ENCODE peak calls at places on chromosomes 5 and 9, in five cellular contexts. I is mucosa of descending colon, H is tibial artery, U is HCT116, Z is heart left ventricle. W is an unnamed sample. For H3K36me3, the result is how much of the 10 kb centered on the place peaks cover.

GRCh38 chr9:120256146-120256545 is 323.8 kb downstream of the CDK5RAP2 start:
- DNase-seq in I (no peak), H (no peak), U (no peak), Z (no peak), W (no peak)

GRCh38 chr5:158758666-158759065 is 341.1 kb downstream of the EBF1 start:
- DNase-seq in I (no peak), H (no peak), U (no peak), Z (no peak), W (no peak)

GRCh38 chr5:150188146-150188842 is 1.6 kb upstream of the SLC6A7 start:
- DNase-seq in I (peak), H (no peak), U (no peak), Z (no peak), W (no peak)

GRCh38 chr9:91180240-91180929 is 181.3 kb downstream of the AUH start:
- DNase-seq in I (no peak), H (no peak), U (no peak), Z (no peak), W (no peak)

GRCh38 chr5:91206103-91206502 is 177.0 kb downstream of the ARRDC3 start:
- DNase-seq in I (no peak), H (no peak), U (no peak), Z (no peak), W (no peak)

GRCh38 chr9:13361076-13361475 is 81.6 kb upstream of the MPDZ start:
- DNase-seq in I (no peak), H (no peak), U (no peak), Z (no peak), W (no peak)

GRCh38 chr9:73038613-73039012 is 85.8 kb upstream of the ALDH1A1 start:
- DNase-seq in I (no peak), H (peak), U (no peak), Z (peak), W (peak)

GRCh38 chr9:105958587-105958986 is 264.2 kb downstream of the TMEM38B start:
- DNase-seq in I (no peak), H (no peak), U (no peak), Z (no peak), W (no peak)

GRCh38 chr9:31347082-31347617 is 1037.3 kb upstream of the ACO1 start:
- DNase-seq in I (peak), H (no peak), U (no peak), Z (no peak), W (no peak)

GRCh38 chr9:127035948-127036347 is 86.5 kb downstream of the ANGPTL2 start:
- DNase-seq in I (no peak), H (peak), U (no peak), Z (peak), W (peak)

GRCh38 chr9:84575705-84576104 is 93.8 kb upstream of the NTRK2 start:
- DNase-seq in I (no peak), H (no peak), U (no peak), Z (no peak), W (no peak)

GRCh38 chr5:88787856-88788255 is 95.1 kb downstream of the MEF2C start:
- DNase-seq in I (no peak), H (no peak), U (no peak), Z (no peak), W (no peak)

GRCh38 chr9:36640982-36641381 is 68.3 kb downstream of the MELK start:
- DNase-seq in I (no peak), H (no peak), U (no peak), Z (no peak), W (no peak)

GRCh38 chr9:89508951-89509607 is 11.2 kb upstream of the SEMA4D start:
- DNase-seq in I (no peak), H (no peak), U (no peak), Z (no peak), W (no peak)

GRCh38 chr9:16867571-16868311 is 2.7 kb downstream of the BNC2 start:
- DNase-seq in I (no peak), H (peak), U (no peak), Z (no peak), W (peak)

GRCh38 chr5:171226096-171226495 is 83.0 kb upstream of the TLX3 start:
- DNase-seq in I (no peak), H (no peak), U (no peak), Z (no peak), W (no peak)
- TF ChIP-seq CTCF in I (no peak), H (no peak), U (peak), Z (no peak), W (peak)

GRCh38 chr9:121857941-121858340 is 206.5 kb downstream of the DAB2IP start:
- DNase-seq in I (no peak), H (no peak), U (no peak), Z (no peak), W (no peak)
- H3K36me3 ChIP-seq in I (under half), H (under half), U (under half), Z (under half), W (under half)

GRCh38 chr5:1167361-1167727 is 34.1 kb upstream of the SLC6A19 start:
- DNase-seq in I (no peak), H (no peak), U (no peak), Z (no peak), W (no peak)
- TF ChIP-seq CTCF in I (no peak), H (no peak), U (no peak), Z (no peak), W (no peak)

GRCh38 chr9:136517950-136518349 is 27.9 kb downstream of the NOTCH1 start:
- DNase-seq in I (no peak), H (no peak), U (no peak), Z (no peak), W (no peak)

GRCh38 chr9:136514022-136514714 is 31.3 kb upstream of the SEC16A start:
- DNase-seq in I (no peak), H (no peak), U (no peak), Z (no peak), W (no peak)

GRCh38 chr9:136517012-136517743 is 28.7 kb downstream of the NOTCH1 start:
- DNase-seq in I (no peak), H (no peak), U (no peak), Z (no peak), W (no peak)

GRCh38 chr9:136515276-136515675 is 30.6 kb downstream of the NOTCH1 start:
- DNase-seq in I (no peak), H (no peak), U (no peak), Z (no peak), W (no peak)

DNA sequence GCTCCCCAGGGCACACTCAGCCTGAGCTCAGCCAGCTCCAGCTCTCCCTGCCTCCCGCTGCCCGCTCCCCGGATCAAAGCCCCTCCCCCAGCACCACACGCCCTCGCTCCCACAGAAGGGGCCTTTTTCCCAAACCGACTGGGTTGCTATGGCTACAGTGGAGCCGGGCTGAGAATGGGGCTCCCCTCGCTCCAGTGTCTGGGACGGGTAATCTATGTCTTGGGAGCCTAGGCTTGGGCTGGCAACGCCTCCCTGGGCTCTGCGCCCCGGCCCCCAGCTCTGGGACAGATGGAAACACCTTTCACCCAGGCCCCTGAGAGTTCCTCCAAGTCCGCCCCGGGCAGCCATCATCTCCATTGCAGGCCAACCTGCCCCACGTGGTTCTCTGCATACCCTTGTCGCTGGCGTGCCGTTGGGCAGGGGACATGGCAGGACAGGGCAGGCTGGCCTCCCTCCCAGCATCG is 29.6 kb downstream of the NOTCH1 start:
- DNase-seq in I (no peak), H (no peak), U (no peak), Z (no peak), W (no peak)
- H3K36me3 ChIP-seq in I (under half), H (half or more), U (under half), Z (half or more), W (under half)